ENCODE peak calls at places on chromosomes 3 and 15, in four cellular contexts. S, D, F and R are unnamed samples.

GRCh38 chr3:132660056-132660744 is at the start of gene UBA5:
- DNase-seq in S (peak), D (peak), F (peak), R (peak)

GRCh38 chr3:42700366-42701288 is 2.0 kb downstream of the HHATL start:
- DNase-seq in S (no peak), D (no peak), F (no peak), R (no peak)

GRCh38 chr3:19364150-19364549 is 215.8 kb downstream of the KCNH8 start:
- DNase-seq in S (no peak), D (no peak), F (no peak), R (no peak)

GRCh38 chr3:73893089-73893488 is 268.3 kb upstream of the PDZRN3 start:
- DNase-seq in S (no peak), D (no peak), F (no peak), R (no peak)

GRCh38 chr15:70181626-70182255 is 84.0 kb upstream of the TLE3 start:
- DNase-seq in S (no peak), D (no peak), F (no peak), R (no peak)

GRCh38 chr3:189099505-189100290 is 72.1 kb upstream of the TPRG1 start:
- DNase-seq in S (peak), D (no peak), F (no peak), R (no peak)

GRCh38 chr3:136708339-136708985 is 43.7 kb downstream of the STAG1 start:
- DNase-seq in S (no peak), D (no peak), F (no peak), R (peak)

GRCh38 chr3:116440196-116440595 is 5.1 kb downstream of the LSAMP start:
- DNase-seq in S (peak), D (no peak), F (no peak), R (peak)

GRCh38 chr15:81391657-81392056 is 17.6 kb upstream of the TMC3 start:
- DNase-seq in S (no peak), D (no peak), F (no peak), R (no peak)

GRCh38 chr3:184514151-184514490 is 47.5 kb upstream of the EPHB3 start:
- DNase-seq in S (no peak), D (no peak), F (no peak), R (no peak)
- H3K4me3 ChIP-seq in S (peak), D (no peak), F (no peak), R (no peak)

GRCh38 chr3:153704115-153704514 is 417.1 kb upstream of the ARHGEF26 start:
- DNase-seq in S (no peak), D (no peak), F (peak), R (no peak)
- TF ChIP-seq CTCF in S (no peak), D (no peak), F (peak), R (no peak)

DNA sequence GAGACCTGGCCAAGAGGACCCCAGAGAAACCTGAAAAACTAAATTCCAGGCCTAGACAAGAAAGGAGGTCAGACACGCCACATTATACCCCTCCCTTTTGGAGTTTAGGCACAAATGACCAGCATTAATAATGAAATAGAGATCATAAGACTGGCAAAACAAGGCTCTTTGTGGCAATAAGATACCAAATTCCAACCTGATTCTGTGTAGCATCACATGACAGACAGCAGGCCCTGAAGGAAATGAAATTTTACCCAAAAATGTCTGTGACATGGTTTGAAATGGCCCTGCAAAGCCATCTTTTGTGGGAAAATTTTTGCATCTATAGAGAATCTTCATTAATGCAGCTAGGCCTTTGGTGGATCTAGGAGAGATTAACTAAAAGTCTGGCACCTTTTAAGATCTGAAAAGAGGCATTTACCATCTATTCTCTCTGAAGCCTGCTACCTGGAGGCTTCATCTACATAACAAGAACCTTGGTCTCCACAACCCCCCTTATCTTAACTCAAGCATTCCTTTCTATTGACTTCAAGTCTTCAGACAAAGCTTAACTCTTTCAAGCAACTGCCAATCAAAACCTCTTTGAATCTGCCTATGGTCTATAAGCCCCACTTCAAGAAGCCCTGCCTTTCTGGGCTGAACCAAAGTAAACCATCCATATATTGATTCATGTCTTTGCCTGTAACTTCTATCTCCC is 8.0 kb downstream of the FAM174B start:
- DNase-seq in S (no peak), D (no peak), F (no peak), R (no peak)
- H3K4me3 ChIP-seq in S (no peak), D (no peak), F (no peak), R (no peak)

GRCh38 chr3:14858105-14858504 is 39.3 kb downstream of the FGD5 start:
- DNase-seq in S (no peak), D (no peak), F (no peak), R (no peak)

GRCh38 chr3:14853280-14853956 is 34.7 kb downstream of the FGD5 start:
- DNase-seq in S (no peak), D (no peak), F (no peak), R (no peak)

GRCh38 chr3:14861031-14861430 is 42.3 kb downstream of the FGD5 start:
- DNase-seq in S (no peak), D (no peak), F (no peak), R (peak)

GRCh38 chr3:14861451-14862302 is 42.9 kb downstream of the FGD5 start:
- DNase-seq in S (no peak), D (no peak), F (no peak), R (no peak)

DNA sequence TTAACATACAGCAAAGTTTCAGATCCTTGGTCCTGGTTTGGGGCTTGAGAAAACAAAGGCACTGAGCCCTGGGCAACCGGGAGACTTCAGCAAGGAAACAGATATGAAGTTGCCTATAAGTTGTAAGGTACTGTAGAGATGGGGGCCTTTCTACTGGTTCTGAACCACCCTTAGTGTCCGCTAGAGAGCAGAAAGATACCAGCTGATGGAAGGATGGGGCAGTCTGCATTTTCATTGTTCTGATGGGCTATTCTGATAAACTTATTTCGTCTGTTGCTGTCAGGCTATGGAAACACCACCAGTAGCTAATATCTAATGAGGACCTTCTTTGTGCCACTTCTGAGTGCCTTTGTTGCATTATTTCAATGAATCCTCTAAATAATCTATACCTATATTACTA is 38.7 kb downstream of the FGD5 start:
- DNase-seq in S (no peak), D (no peak), F (no peak), R (no peak)
- TF ChIP-seq CTCF in S (no peak), D (no peak), F (no peak), R (no peak)

GRCh38 chr3:128075516-128076464 is 23.6 kb downstream of the SEC61A1 start:
- DNase-seq in S (peak), D (peak), F (peak), R (peak)

GRCh38 chr3:128074851-128075515 is 22.7 kb downstream of the SEC61A1 start:
- DNase-seq in S (no peak), D (no peak), F (no peak), R (no peak)

GRCh38 chr3:128078875-128079274 is 26.6 kb downstream of the SEC61A1 start:
- DNase-seq in S (no peak), D (no peak), F (no peak), R (no peak)

GRCh38 chr3:128076783-128077624 is 24.8 kb downstream of the SEC61A1 start:
- DNase-seq in S (no peak), D (no peak), F (no peak), R (no peak)

GRCh38 chr3:128076465-128076782 is 24.2 kb downstream of the SEC61A1 start:
- DNase-seq in S (no peak), D (no peak), F (no peak), R (no peak)
- H3K4me3 ChIP-seq in S (peak), D (no peak), F (no peak), R (peak)